ENCODE peak calls at places on chromosomes 12 and 14, in five cellular contexts. D, H, G, J and F are unnamed samples.

GRCh38 chr12:63266988-63267387 is 116.0 kb upstream of the AVPR1A start:
- DNase-seq in D (no peak), H (no peak), G (no peak), J (no peak), F (no peak)

GRCh38 chr12:116263844-116264243 is 13.6 kb downstream of the MED13L start:
- DNase-seq in D (no peak), H (no peak), G (no peak), J (no peak), F (no peak)

GRCh38 chr14:69323266-69323966 is 63.5 kb downstream of the GALNT16 start:
- DNase-seq in D (no peak), H (peak), G (no peak), J (no peak), F (no peak)

GRCh38 chr14:75274899-75275569 is 3.6 kb upstream of the FOS start:
- DNase-seq in D (no peak), H (no peak), G (peak), J (peak), F (peak)

GRCh38 chr12:6957741-6958608 is 6.8 kb downstream of the PTPN6 start:
- DNase-seq in D (no peak), H (no peak), G (no peak), J (no peak), F (no peak)

GRCh38 chr14:96631621-96632362 is 129.6 kb downstream of the PAPOLA start:
- DNase-seq in D (no peak), H (no peak), G (no peak), J (peak), F (no peak)

GRCh38 chr12:121535150-121536057 is 45.4 kb downstream of the KDM2B start:
- DNase-seq in D (peak), H (no peak), G (no peak), J (no peak), F (no peak)

GRCh38 chr12:132408626-132409494 is 79.5 kb upstream of the GALNT9 start:
- DNase-seq in D (no peak), H (no peak), G (no peak), J (no peak), F (no peak)

GRCh38 chr12:9244894-9245293 is 36.7 kb upstream of the PZP start:
- DNase-seq in D (peak), H (no peak), G (no peak), J (no peak), F (no peak)

GRCh38 chr14:56133547-56133946 is 15.3 kb downstream of the PELI2 start:
- DNase-seq in D (no peak), H (no peak), G (no peak), J (no peak), F (no peak)

GRCh38 chr14:98298481-98299227 is 973.3 kb downstream of the BCL11B start:
- DNase-seq in D (no peak), H (no peak), G (no peak), J (no peak), F (no peak)

GRCh38 chr12:61037792-61038191 is 1222.4 kb upstream of the USP15 start:
- DNase-seq in D (no peak), H (no peak), G (no peak), J (no peak), F (no peak)

GRCh38 chr12:100484891-100485511 is 11.3 kb downstream of the NR1H4 start:
- DNase-seq in D (no peak), H (no peak), G (no peak), J (no peak), F (no peak)

GRCh38 chr14:65296876-65297275 is 115.7 kb upstream of the FUT8 start:
- DNase-seq in D (no peak), H (no peak), G (no peak), J (no peak), F (no peak)
- TF ChIP-seq CTCF in D (no peak), H (no peak), G (no peak), J (no peak), F (no peak)

GRCh38 chr12:40692617-40693502 is 621 bp downstream of the CNTN1 start:
- DNase-seq in D (peak), H (peak), G (no peak), J (no peak), F (peak)
- H3K4me3 ChIP-seq in D (peak), H (peak), G (peak), J (peak), F (peak)

GRCh38 chr14:31456841-31457664 is at the start of gene DTD2:
- DNase-seq in D (peak), H (peak), G (peak), J (peak), F (peak)
- TF ChIP-seq POLR2A in D (peak), H (peak), G (no peak), J (peak), F (no peak)

GRCh38 chr14:99562848-99563748 is 40.9 kb downstream of the CCDC85C start:
- DNase-seq in D (peak), H (peak), G (peak), J (peak), F (no peak)
- TF ChIP-seq CTCF in D (peak), H (peak), G (peak), J (peak), F (no peak)

GRCh38 chr14:44168566-44168965 is 338.5 kb downstream of the FSCB start:
- DNase-seq in D (no peak), H (no peak), G (no peak), J (no peak), F (no peak)

GRCh38 chr14:44162197-44162596 is 344.9 kb downstream of the FSCB start:
- DNase-seq in D (no peak), H (no peak), G (no peak), J (no peak), F (no peak)

GRCh38 chr14:44166611-44167010 is 340.5 kb downstream of the FSCB start:
- DNase-seq in D (no peak), H (no peak), G (no peak), J (no peak), F (no peak)

GRCh38 chr14:44165286-44165685 is 341.8 kb downstream of the FSCB start:
- DNase-seq in D (no peak), H (no peak), G (no peak), J (no peak), F (no peak)

DNA sequence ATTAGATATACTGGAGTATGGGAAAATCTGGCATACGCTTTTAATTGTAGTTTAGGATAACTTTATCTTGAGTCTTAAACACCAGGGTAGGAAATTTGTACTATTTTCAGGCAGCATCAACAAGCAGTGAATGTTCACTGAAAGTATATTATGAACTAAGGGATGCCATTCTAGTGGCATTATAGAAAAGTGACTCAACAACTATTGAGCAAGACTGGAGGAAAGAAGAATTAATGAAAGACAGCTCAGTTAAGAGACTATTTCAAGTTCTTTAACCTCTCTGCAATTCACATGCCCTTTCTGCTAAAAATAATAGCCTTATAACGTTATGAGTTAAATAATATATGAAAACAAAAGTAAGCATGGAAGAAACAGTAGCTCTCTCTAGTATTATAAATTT is 343.1 kb downstream of the FSCB start:
- DNase-seq in D (no peak), H (no peak), G (no peak), J (no peak), F (no peak)
- H3K4me3 ChIP-seq in D (no peak), H (no peak), G (no peak), J (no peak), F (no peak)

GRCh38 chr12:111756681-111757080 is 10.1 kb upstream of the ALDH2 start:
- DNase-seq in D (no peak), H (no peak), G (no peak), J (no peak), F (no peak)

GRCh38 chr12:111756196-111756595 is 10.5 kb upstream of the ALDH2 start:
- DNase-seq in D (no peak), H (no peak), G (no peak), J (no peak), F (no peak)

GRCh38 chr12:111753144-111753881 is 13.4 kb upstream of the ALDH2 start:
- DNase-seq in D (peak), H (peak), G (peak), J (no peak), F (peak)

GRCh38 chr12:111757361-111758119 is 9.2 kb upstream of the ALDH2 start:
- DNase-seq in D (peak), H (no peak), G (peak), J (peak), F (peak)

DNA sequence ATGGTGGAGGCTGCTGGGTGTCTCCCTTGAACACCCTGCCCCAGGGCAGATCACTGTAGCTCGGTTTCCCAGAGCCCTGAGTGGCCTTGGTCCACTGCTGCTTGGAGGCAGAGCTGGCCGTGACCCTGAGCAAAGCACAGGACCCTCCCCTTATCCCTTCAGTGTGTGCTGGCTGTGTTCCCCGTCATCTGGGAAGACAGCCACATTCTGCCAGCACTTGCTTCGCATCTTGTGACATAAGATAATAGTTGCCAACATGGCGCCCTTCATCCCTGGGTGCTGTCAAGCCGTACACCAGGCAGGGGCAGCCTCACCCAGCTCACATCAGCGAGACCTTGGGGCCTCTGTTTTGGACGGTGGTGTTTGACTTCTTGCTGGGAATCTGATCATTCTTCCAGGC is 12.1 kb upstream of the ALDH2 start:
- DNase-seq in D (no peak), H (no peak), G (peak), J (no peak), F (no peak)
- TF ChIP-seq POLR2A in D (no peak), H (no peak), G (no peak), J (no peak), F (no peak)

DNA sequence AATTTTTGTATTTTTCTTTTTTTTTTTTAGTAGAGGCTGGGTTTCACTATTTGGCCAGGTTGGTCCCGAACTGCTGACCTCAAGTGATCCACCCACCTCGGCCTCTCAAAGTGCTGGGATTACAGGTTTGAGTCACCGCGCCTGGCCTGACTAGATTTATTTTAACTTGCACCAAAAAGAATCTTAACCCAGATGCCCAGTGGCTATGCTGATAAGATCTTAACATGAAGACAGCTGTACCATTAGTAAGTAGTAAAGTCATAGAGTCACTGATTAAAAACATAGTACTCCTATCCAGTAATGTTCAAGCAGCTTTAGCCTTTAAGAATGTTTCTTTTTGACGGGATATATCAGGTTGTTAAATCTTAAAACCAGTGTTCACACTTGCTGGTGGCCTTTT is 1061.8 kb upstream of the FLRT2 start:
- DNase-seq in D (no peak), H (no peak), G (no peak), J (no peak), F (no peak)
- TF ChIP-seq CTCF in D (no peak), H (no peak), G (no peak), J (no peak), F (no peak)

GRCh38 chr12:15494329-15495046 is 172.2 kb downstream of the PTPRO start:
- DNase-seq in D (no peak), H (no peak), G (no peak), J (no peak), F (no peak)
- H3K4me3 ChIP-seq in D (no peak), H (no peak), G (no peak), J (no peak), F (no peak)

GRCh38 chr12:125061229-125061628 is 4.0 kb upstream of the AACS start:
- DNase-seq in D (no peak), H (no peak), G (no peak), J (no peak), F (no peak)

GRCh38 chr12:125068391-125068790 is 3.2 kb downstream of the AACS start:
- DNase-seq in D (no peak), H (no peak), G (no peak), J (no peak), F (no peak)

GRCh38 chr12:125065753-125066570 is 727 bp downstream of the AACS start:
- DNase-seq in D (no peak), H (peak), G (no peak), J (no peak), F (no peak)

GRCh38 chr12:125064492-125064891 is 743 bp upstream of the AACS start:
- DNase-seq in D (no peak), H (no peak), G (no peak), J (no peak), F (no peak)

GRCh38 chr12:125065021-125065752 is at the start of gene AACS:
- DNase-seq in D (peak), H (peak), G (peak), J (peak), F (peak)
- TF ChIP-seq POLR2A in D (peak), H (no peak), G (no peak), J (peak), F (no peak)

GRCh38 chr14:34981743-34982420 is 910 bp upstream of the SRP54 start:
- DNase-seq in D (peak), H (peak), G (no peak), J (peak), F (no peak)
- TF ChIP-seq CTCF in D (no peak), H (no peak), G (peak), J (peak), F (no peak)